ENCODE peak calls at places on chromosome 11, in nine cellular contexts. One of them, this sample, is unnamed.

GRCh38 chr11:12376259-12376971 is 956 bp upstream of the PARVA start:
- DNase-seq in cardiac muscle cell: peak
- DNase-seq in stromal cell of bone marrow: peak
- DNase-seq in cerebellar cortex: peak
- DNase-seq in left lung: peak
- DNase-seq in stimulated activated CD4-positive, alpha-beta T cell treated with anti-CD3 and anti-CD28 coated beads, Interleukin-4, amount 100 ng/mL, for 4 hours: no peak
- DNase-seq in T-helper 2 cell: no peak
- DNase-seq in IMR-90: peak
- DNase-seq in endothelial cell: no peak
- DNase-seq in this sample: no peak

GRCh38 chr11:61879152-61879551 is 12.2 kb downstream of the FADS3 start:
- DNase-seq in stromal cell of bone marrow: no peak
- DNase-seq in left lung: no peak
- DNase-seq in cardiac muscle cell: no peak
- DNase-seq in stimulated activated CD4-positive, alpha-beta T cell treated with anti-CD3 and anti-CD28 coated beads, Interleukin-4, amount 100 ng/mL, for 4 hours: no peak
- DNase-seq in T-helper 2 cell: no peak
- DNase-seq in IMR-90: no peak
- DNase-seq in cerebellar cortex: no peak
- DNase-seq in endothelial cell: no peak
- DNase-seq in this sample: no peak

GRCh38 chr11:11983427-11983826 is 25.0 kb downstream of the DKK3 start:
- DNase-seq in T-helper 2 cell: no peak
- DNase-seq in IMR-90: no peak
- DNase-seq in cerebellar cortex: no peak
- DNase-seq in stimulated activated CD4-positive, alpha-beta T cell treated with anti-CD3 and anti-CD28 coated beads, Interleukin-4, amount 100 ng/mL, for 4 hours: no peak
- DNase-seq in stromal cell of bone marrow: no peak
- DNase-seq in left lung: no peak
- DNase-seq in cardiac muscle cell: no peak
- DNase-seq in endothelial cell: no peak
- DNase-seq in this sample: no peak

GRCh38 chr11:84437129-84438123 is 1151.3 kb upstream of the CCDC90B start:
- DNase-seq in cardiac muscle cell: no peak
- DNase-seq in stromal cell of bone marrow: no peak
- DNase-seq in IMR-90: no peak
- DNase-seq in endothelial cell: peak
- DNase-seq in T-helper 2 cell: no peak
- DNase-seq in cerebellar cortex: peak
- DNase-seq in left lung: peak
- DNase-seq in stimulated activated CD4-positive, alpha-beta T cell treated with anti-CD3 and anti-CD28 coated beads, Interleukin-4, amount 100 ng/mL, for 4 hours: no peak
- DNase-seq in this sample: peak

GRCh38 chr11:95501761-95502266 is 270.8 kb upstream of the SESN3 start:
- DNase-seq in cerebellar cortex: no peak
- DNase-seq in stromal cell of bone marrow: no peak
- DNase-seq in endothelial cell: no peak
- DNase-seq in IMR-90: no peak
- DNase-seq in stimulated activated CD4-positive, alpha-beta T cell treated with anti-CD3 and anti-CD28 coated beads, Interleukin-4, amount 100 ng/mL, for 4 hours: no peak
- DNase-seq in cardiac muscle cell: no peak
- DNase-seq in T-helper 2 cell: no peak
- DNase-seq in left lung: no peak
- DNase-seq in this sample: no peak

GRCh38 chr11:70604630-70605520 is 206.5 kb downstream of the CTTN start:
- DNase-seq in cerebellar cortex: no peak
- DNase-seq in IMR-90: no peak
- DNase-seq in left lung: no peak
- DNase-seq in stromal cell of bone marrow: no peak
- DNase-seq in endothelial cell: no peak
- DNase-seq in T-helper 2 cell: no peak
- DNase-seq in stimulated activated CD4-positive, alpha-beta T cell treated with anti-CD3 and anti-CD28 coated beads, Interleukin-4, amount 100 ng/mL, for 4 hours: no peak
- DNase-seq in cardiac muscle cell: no peak
- DNase-seq in this sample: peak

GRCh38 chr11:34787348-34787747 is 128.8 kb downstream of the APIP start:
- DNase-seq in cerebellar cortex: no peak
- DNase-seq in endothelial cell: no peak
- DNase-seq in stromal cell of bone marrow: no peak
- DNase-seq in IMR-90: peak
- DNase-seq in left lung: no peak
- DNase-seq in cardiac muscle cell: no peak
- DNase-seq in T-helper 2 cell: no peak
- DNase-seq in stimulated activated CD4-positive, alpha-beta T cell treated with anti-CD3 and anti-CD28 coated beads, Interleukin-4, amount 100 ng/mL, for 4 hours: no peak
- DNase-seq in this sample: no peak

GRCh38 chr11:35043933-35044332 is 95.0 kb upstream of the CD44 start:
- DNase-seq in stromal cell of bone marrow: no peak
- DNase-seq in T-helper 2 cell: no peak
- DNase-seq in endothelial cell: no peak
- DNase-seq in cardiac muscle cell: no peak
- DNase-seq in IMR-90: no peak
- DNase-seq in stimulated activated CD4-positive, alpha-beta T cell treated with anti-CD3 and anti-CD28 coated beads, Interleukin-4, amount 100 ng/mL, for 4 hours: no peak
- DNase-seq in left lung: no peak
- DNase-seq in cerebellar cortex: no peak
- DNase-seq in this sample: no peak

GRCh38 chr11:23961503-23962338 is 535.1 kb upstream of the LUZP2 start:
- DNase-seq in cerebellar cortex: no peak
- DNase-seq in cardiac muscle cell: no peak
- DNase-seq in IMR-90: no peak
- DNase-seq in left lung: no peak
- DNase-seq in endothelial cell: no peak
- DNase-seq in T-helper 2 cell: no peak
- DNase-seq in stimulated activated CD4-positive, alpha-beta T cell treated with anti-CD3 and anti-CD28 coated beads, Interleukin-4, amount 100 ng/mL, for 4 hours: no peak
- DNase-seq in stromal cell of bone marrow: no peak
- DNase-seq in this sample: peak

GRCh38 chr11:28838741-28839140 is 730.6 kb downstream of the METTL15 start:
- DNase-seq in cerebellar cortex: no peak
- DNase-seq in IMR-90: peak
- DNase-seq in stimulated activated CD4-positive, alpha-beta T cell treated with anti-CD3 and anti-CD28 coated beads, Interleukin-4, amount 100 ng/mL, for 4 hours: no peak
- DNase-seq in cardiac muscle cell: peak
- DNase-seq in endothelial cell: no peak
- DNase-seq in T-helper 2 cell: no peak
- DNase-seq in stromal cell of bone marrow: no peak
- DNase-seq in left lung: no peak
- DNase-seq in this sample: no peak

GRCh38 chr11:118338637-118339061 is 3.9 kb downstream of the CD3D start:
- DNase-seq in cardiac muscle cell: peak
- DNase-seq in stromal cell of bone marrow: no peak
- DNase-seq in IMR-90: no peak
- DNase-seq in cerebellar cortex: no peak
- DNase-seq in left lung: no peak
- DNase-seq in T-helper 2 cell: peak
- DNase-seq in stimulated activated CD4-positive, alpha-beta T cell treated with anti-CD3 and anti-CD28 coated beads, Interleukin-4, amount 100 ng/mL, for 4 hours: peak
- DNase-seq in endothelial cell: no peak
- DNase-seq in this sample: peak

GRCh38 chr11:119629834-119630624 is 99.0 kb downstream of the NECTIN1 start:
- DNase-seq in endothelial cell: no peak
- DNase-seq in T-helper 2 cell: no peak
- DNase-seq in IMR-90: no peak
- DNase-seq in stromal cell of bone marrow: no peak
- DNase-seq in cerebellar cortex: no peak
- DNase-seq in cardiac muscle cell: no peak
- DNase-seq in stimulated activated CD4-positive, alpha-beta T cell treated with anti-CD3 and anti-CD28 coated beads, Interleukin-4, amount 100 ng/mL, for 4 hours: no peak
- DNase-seq in left lung: no peak
- DNase-seq in this sample: no peak

GRCh38 chr11:74196781-74197486 is 25.8 kb downstream of the PPME1 start:
- DNase-seq in cerebellar cortex: no peak
- DNase-seq in cardiac muscle cell: no peak
- DNase-seq in stimulated activated CD4-positive, alpha-beta T cell treated with anti-CD3 and anti-CD28 coated beads, Interleukin-4, amount 100 ng/mL, for 4 hours: no peak
- DNase-seq in T-helper 2 cell: no peak
- DNase-seq in endothelial cell: no peak
- DNase-seq in IMR-90: no peak
- DNase-seq in left lung: no peak
- DNase-seq in stromal cell of bone marrow: no peak
- DNase-seq in this sample: no peak

GRCh38 chr11:35030716-35031213 is 108.2 kb upstream of the CD44 start:
- DNase-seq in endothelial cell: no peak
- DNase-seq in T-helper 2 cell: no peak
- DNase-seq in stromal cell of bone marrow: peak
- DNase-seq in cerebellar cortex: no peak
- DNase-seq in IMR-90: peak
- DNase-seq in left lung: peak
- DNase-seq in cardiac muscle cell: peak
- DNase-seq in stimulated activated CD4-positive, alpha-beta T cell treated with anti-CD3 and anti-CD28 coated beads, Interleukin-4, amount 100 ng/mL, for 4 hours: no peak
- DNase-seq in this sample: no peak

GRCh38 chr11:3707176-3707575 is 36.0 kb upstream of the CHRNA10 start:
- DNase-seq in endothelial cell: no peak
- DNase-seq in IMR-90: no peak
- DNase-seq in stimulated activated CD4-positive, alpha-beta T cell treated with anti-CD3 and anti-CD28 coated beads, Interleukin-4, amount 100 ng/mL, for 4 hours: no peak
- DNase-seq in T-helper 2 cell: no peak
- DNase-seq in cardiac muscle cell: no peak
- DNase-seq in cerebellar cortex: no peak
- DNase-seq in stromal cell of bone marrow: no peak
- DNase-seq in left lung: no peak
- DNase-seq in this sample: no peak

GRCh38 chr11:104442320-104442719 is 278.4 kb upstream of the PDGFD start:
- DNase-seq in stimulated activated CD4-positive, alpha-beta T cell treated with anti-CD3 and anti-CD28 coated beads, Interleukin-4, amount 100 ng/mL, for 4 hours: no peak
- DNase-seq in stromal cell of bone marrow: no peak
- DNase-seq in cerebellar cortex: no peak
- DNase-seq in cardiac muscle cell: peak
- DNase-seq in T-helper 2 cell: no peak
- DNase-seq in left lung: no peak
- DNase-seq in IMR-90: no peak
- DNase-seq in endothelial cell: no peak
- DNase-seq in this sample: no peak